ENCODE peak calls at places on chromosomes 2 and 18, in six cellular contexts. One of them, this sample, is unnamed.

GRCh38 chr2:182763311-182763912 is 47.4 kb downstream of the DNAJC10 start:
- DNase-seq in lower leg skin: no peak
- DNase-seq in EL: peak; percentile 47
- DNase-seq in stimulated activated CD4-positive, alpha-beta T cell treated with anti-CD3 and anti-CD28 coated beads, Interleukin-2, amount 100 ng/mL, for 48 hours: no peak
- DNase-seq in kidney: no peak
- DNase-seq in Calu3: peak; percentile 25
- DNase-seq in this sample: peak; percentile 43

GRCh38 chr2:162007447-162008040 is 66.5 kb downstream of the DPP4 start:
- DNase-seq in lower leg skin: no peak
- DNase-seq in EL: no peak
- DNase-seq in stimulated activated CD4-positive, alpha-beta T cell treated with anti-CD3 and anti-CD28 coated beads, Interleukin-2, amount 100 ng/mL, for 48 hours: no peak
- DNase-seq in kidney: no peak
- DNase-seq in Calu3: no peak
- DNase-seq in this sample: peak; percentile 34

GRCh38 chr2:151261240-151261976 is at the start of gene RBM43:
- DNase-seq in lower leg skin: peak; percentile 98
- DNase-seq in EL: peak; percentile 95
- DNase-seq in stimulated activated CD4-positive, alpha-beta T cell treated with anti-CD3 and anti-CD28 coated beads, Interleukin-2, amount 100 ng/mL, for 48 hours: peak; percentile 63
- DNase-seq in kidney: peak; percentile 97
- DNase-seq in Calu3: peak; percentile 79
- DNase-seq in this sample: peak; percentile 95

GRCh38 chr2:4937550-4937949 is 754.6 kb upstream of the SOX11 start:
- DNase-seq in lower leg skin: no peak
- DNase-seq in EL: no peak
- DNase-seq in stimulated activated CD4-positive, alpha-beta T cell treated with anti-CD3 and anti-CD28 coated beads, Interleukin-2, amount 100 ng/mL, for 48 hours: no peak
- DNase-seq in kidney: no peak
- DNase-seq in Calu3: no peak
- DNase-seq in this sample: no peak

GRCh38 chr18:66872277-66872676 is 268.4 kb upstream of the CDH19 start:
- DNase-seq in lower leg skin: no peak
- DNase-seq in EL: no peak
- DNase-seq in stimulated activated CD4-positive, alpha-beta T cell treated with anti-CD3 and anti-CD28 coated beads, Interleukin-2, amount 100 ng/mL, for 48 hours: no peak
- DNase-seq in kidney: no peak
- DNase-seq in Calu3: no peak
- DNase-seq in this sample: no peak

GRCh38 chr2:105487142-105488069 is 88.6 kb upstream of the FHL2 start:
- DNase-seq in lower leg skin: no peak
- DNase-seq in EL: peak; percentile 93
- DNase-seq in stimulated activated CD4-positive, alpha-beta T cell treated with anti-CD3 and anti-CD28 coated beads, Interleukin-2, amount 100 ng/mL, for 48 hours: no peak
- DNase-seq in kidney: peak; percentile 74
- DNase-seq in Calu3: no peak
- DNase-seq in this sample: peak; percentile 99

GRCh38 chr18:34933880-34934689 is 107.1 kb upstream of the MAPRE2 start:
- DNase-seq in lower leg skin: no peak
- DNase-seq in EL: no peak
- DNase-seq in stimulated activated CD4-positive, alpha-beta T cell treated with anti-CD3 and anti-CD28 coated beads, Interleukin-2, amount 100 ng/mL, for 48 hours: no peak
- DNase-seq in kidney: no peak
- DNase-seq in Calu3: no peak
- DNase-seq in this sample: no peak

GRCh38 chr2:220228310-220229006 is 601.0 kb downstream of the SLC4A3 start:
- DNase-seq in lower leg skin: no peak
- DNase-seq in EL: peak; percentile 99
- DNase-seq in stimulated activated CD4-positive, alpha-beta T cell treated with anti-CD3 and anti-CD28 coated beads, Interleukin-2, amount 100 ng/mL, for 48 hours: no peak
- DNase-seq in kidney: no peak
- DNase-seq in Calu3: peak; percentile 81
- DNase-seq in this sample: peak; percentile 99

GRCh38 chr2:229774237-229774636 is 59.9 kb upstream of the DNER start:
- DNase-seq in lower leg skin: no peak
- DNase-seq in EL: no peak
- DNase-seq in stimulated activated CD4-positive, alpha-beta T cell treated with anti-CD3 and anti-CD28 coated beads, Interleukin-2, amount 100 ng/mL, for 48 hours: no peak
- DNase-seq in kidney: no peak
- DNase-seq in Calu3: no peak
- DNase-seq in this sample: no peak

GRCh38 chr2:84971799-84972790 is 1.1 kb downstream of the KCMF1 start:
- DNase-seq in lower leg skin: peak; percentile 91
- DNase-seq in EL: peak; percentile 41
- DNase-seq in stimulated activated CD4-positive, alpha-beta T cell treated with anti-CD3 and anti-CD28 coated beads, Interleukin-2, amount 100 ng/mL, for 48 hours: peak; percentile 54
- DNase-seq in kidney: peak; percentile 86
- DNase-seq in Calu3: peak; percentile 36
- DNase-seq in this sample: peak; percentile 50

GRCh38 chr2:152050345-152050744 is 48.5 kb downstream of the CACNB4 start:
- DNase-seq in lower leg skin: no peak
- DNase-seq in EL: no peak
- DNase-seq in stimulated activated CD4-positive, alpha-beta T cell treated with anti-CD3 and anti-CD28 coated beads, Interleukin-2, amount 100 ng/mL, for 48 hours: no peak
- DNase-seq in kidney: no peak
- DNase-seq in Calu3: no peak
- DNase-seq in this sample: no peak

GRCh38 chr18:36410346-36410745 is 112.8 kb downstream of the FHOD3 start:
- DNase-seq in lower leg skin: no peak
- DNase-seq in EL: no peak
- DNase-seq in stimulated activated CD4-positive, alpha-beta T cell treated with anti-CD3 and anti-CD28 coated beads, Interleukin-2, amount 100 ng/mL, for 48 hours: no peak
- DNase-seq in kidney: no peak
- DNase-seq in Calu3: no peak
- DNase-seq in this sample: no peak

GRCh38 chr2:173793649-173794565 is 171.3 kb downstream of the SP3 start:
- DNase-seq in lower leg skin: no peak
- DNase-seq in EL: no peak
- DNase-seq in stimulated activated CD4-positive, alpha-beta T cell treated with anti-CD3 and anti-CD28 coated beads, Interleukin-2, amount 100 ng/mL, for 48 hours: no peak
- DNase-seq in kidney: no peak
- DNase-seq in Calu3: no peak
- DNase-seq in this sample: no peak

GRCh38 chr2:236193026-236193425 is 24.8 kb upstream of the GBX2 start:
- DNase-seq in lower leg skin: no peak
- DNase-seq in EL: no peak
- DNase-seq in stimulated activated CD4-positive, alpha-beta T cell treated with anti-CD3 and anti-CD28 coated beads, Interleukin-2, amount 100 ng/mL, for 48 hours: no peak
- DNase-seq in kidney: no peak
- DNase-seq in Calu3: no peak
- DNase-seq in this sample: no peak

GRCh38 chr2:86480105-86480504 is 38.9 kb downstream of the KDM3A start:
- DNase-seq in lower leg skin: no peak
- DNase-seq in EL: no peak
- DNase-seq in stimulated activated CD4-positive, alpha-beta T cell treated with anti-CD3 and anti-CD28 coated beads, Interleukin-2, amount 100 ng/mL, for 48 hours: no peak
- DNase-seq in kidney: no peak
- DNase-seq in Calu3: no peak
- DNase-seq in this sample: no peak

GRCh38 chr2:13524492-13524891 is 807.8 kb downstream of the TRIB2 start:
- DNase-seq in lower leg skin: no peak
- DNase-seq in EL: no peak
- DNase-seq in stimulated activated CD4-positive, alpha-beta T cell treated with anti-CD3 and anti-CD28 coated beads, Interleukin-2, amount 100 ng/mL, for 48 hours: no peak
- DNase-seq in kidney: no peak
- DNase-seq in Calu3: no peak
- DNase-seq in this sample: no peak

GRCh38 chr18:78889250-78889649 is 90.4 kb upstream of the SALL3 start:
- DNase-seq in lower leg skin: no peak
- DNase-seq in EL: no peak
- DNase-seq in stimulated activated CD4-positive, alpha-beta T cell treated with anti-CD3 and anti-CD28 coated beads, Interleukin-2, amount 100 ng/mL, for 48 hours: no peak
- DNase-seq in kidney: no peak
- DNase-seq in Calu3: no peak
- DNase-seq in this sample: no peak

GRCh38 chr2:217513256-217513655 is 489.5 kb downstream of the TNS1 start:
- DNase-seq in lower leg skin: no peak
- DNase-seq in EL: no peak
- DNase-seq in stimulated activated CD4-positive, alpha-beta T cell treated with anti-CD3 and anti-CD28 coated beads, Interleukin-2, amount 100 ng/mL, for 48 hours: no peak
- DNase-seq in kidney: no peak
- DNase-seq in Calu3: no peak
- DNase-seq in this sample: no peak

GRCh38 chr2:13572466-13572865 is 855.7 kb downstream of the TRIB2 start:
- DNase-seq in lower leg skin: no peak
- DNase-seq in EL: no peak
- DNase-seq in stimulated activated CD4-positive, alpha-beta T cell treated with anti-CD3 and anti-CD28 coated beads, Interleukin-2, amount 100 ng/mL, for 48 hours: no peak
- DNase-seq in kidney: no peak
- DNase-seq in Calu3: no peak
- DNase-seq in this sample: no peak

GRCh38 chr18:31490387-31490786 is 7.6 kb upstream of the DSG2 start:
- DNase-seq in lower leg skin: no peak
- DNase-seq in EL: no peak
- DNase-seq in stimulated activated CD4-positive, alpha-beta T cell treated with anti-CD3 and anti-CD28 coated beads, Interleukin-2, amount 100 ng/mL, for 48 hours: no peak
- DNase-seq in kidney: no peak
- DNase-seq in Calu3: peak; percentile 55
- DNase-seq in this sample: no peak

GRCh38 chr2:232473467-232473890 is 14.2 kb downstream of the ECEL1 start:
- DNase-seq in lower leg skin: peak; percentile 32
- DNase-seq in EL: no peak
- DNase-seq in stimulated activated CD4-positive, alpha-beta T cell treated with anti-CD3 and anti-CD28 coated beads, Interleukin-2, amount 100 ng/mL, for 48 hours: no peak
- DNase-seq in kidney: no peak
- DNase-seq in Calu3: no peak
- DNase-seq in this sample: peak; percentile 14

GRCh38 chr2:216687646-216688045 is 7.7 kb downstream of the IGFBP5 start:
- DNase-seq in lower leg skin: peak; percentile 73
- DNase-seq in EL: peak; percentile 29
- DNase-seq in stimulated activated CD4-positive, alpha-beta T cell treated with anti-CD3 and anti-CD28 coated beads, Interleukin-2, amount 100 ng/mL, for 48 hours: no peak
- DNase-seq in kidney: no peak
- DNase-seq in Calu3: peak; percentile 35
- DNase-seq in this sample: no peak

GRCh38 chr2:159609933-159610523 is 6.3 kb downstream of the BAZ2B start:
- DNase-seq in lower leg skin: no peak
- DNase-seq in EL: no peak
- DNase-seq in stimulated activated CD4-positive, alpha-beta T cell treated with anti-CD3 and anti-CD28 coated beads, Interleukin-2, amount 100 ng/mL, for 48 hours: no peak
- DNase-seq in kidney: no peak
- DNase-seq in Calu3: no peak
- DNase-seq in this sample: no peak

GRCh38 chr2:121260370-121261154 is 24.4 kb downstream of the TFCP2L1 start:
- DNase-seq in lower leg skin: no peak
- DNase-seq in EL: no peak
- DNase-seq in stimulated activated CD4-positive, alpha-beta T cell treated with anti-CD3 and anti-CD28 coated beads, Interleukin-2, amount 100 ng/mL, for 48 hours: no peak
- DNase-seq in kidney: no peak
- DNase-seq in Calu3: no peak
- DNase-seq in this sample: no peak

GRCh38 chr18:28065031-28065792 is 111.7 kb downstream of the CDH2 start:
- DNase-seq in lower leg skin: no peak
- DNase-seq in EL: peak; percentile 90
- DNase-seq in stimulated activated CD4-positive, alpha-beta T cell treated with anti-CD3 and anti-CD28 coated beads, Interleukin-2, amount 100 ng/mL, for 48 hours: no peak
- DNase-seq in kidney: no peak
- DNase-seq in Calu3: no peak
- DNase-seq in this sample: peak; percentile 97

This sample was measured in EH.